ENCODE peak calls at places on chromosomes 5 and 9, in six cellular contexts. One of them, this sample, is unnamed.

GRCh38 chr5:131245948-131246347 is 17.9 kb upstream of the CDC42SE2 start:
- DNase-seq in WTC11: no peak
- DNase-seq in transverse colon: peak; percentile 69
- DNase-seq in NB4: no peak
- DNase-seq in psoas muscle: no peak
- DNase-seq in CD4-positive, alpha-beta T cell: no peak
- DNase-seq in this sample: no peak

GRCh38 chr5:175712313-175712680 is 54.4 kb downstream of the HRH2 start:
- DNase-seq in NB4: no peak
- DNase-seq in transverse colon: no peak
- DNase-seq in psoas muscle: peak; percentile 40
- DNase-seq in CD4-positive, alpha-beta T cell: no peak
- DNase-seq in WTC11: peak; percentile 6
- DNase-seq in this sample: no peak

GRCh38 chr5:88680253-88681132 is 202.5 kb downstream of the MEF2C start:
- DNase-seq in transverse colon: peak; percentile 75
- DNase-seq in NB4: peak; percentile 75
- DNase-seq in CD4-positive, alpha-beta T cell: peak; percentile 65
- DNase-seq in psoas muscle: peak; percentile 80
- DNase-seq in WTC11: peak; percentile 90
- DNase-seq in this sample: peak; percentile 62

GRCh38 chr9:4997196-4997595 is 12.1 kb downstream of the JAK2 start:
- DNase-seq in NB4: no peak
- DNase-seq in psoas muscle: no peak
- DNase-seq in WTC11: no peak
- DNase-seq in CD4-positive, alpha-beta T cell: no peak
- DNase-seq in transverse colon: no peak
- DNase-seq in this sample: no peak

GRCh38 chr9:89154651-89155336 is 23.8 kb downstream of the SHC3 start:
- DNase-seq in NB4: peak; percentile 54
- DNase-seq in psoas muscle: no peak
- DNase-seq in WTC11: no peak
- DNase-seq in transverse colon: no peak
- DNase-seq in CD4-positive, alpha-beta T cell: no peak
- DNase-seq in this sample: no peak

GRCh38 chr9:89038354-89039091 is 47.3 kb downstream of the S1PR3 start:
- DNase-seq in WTC11: no peak
- DNase-seq in transverse colon: no peak
- DNase-seq in psoas muscle: no peak
- DNase-seq in CD4-positive, alpha-beta T cell: no peak
- DNase-seq in NB4: no peak
- DNase-seq in this sample: no peak

GRCh38 chr5:58505502-58505901 is 14.3 kb downstream of the GAPT start:
- DNase-seq in transverse colon: no peak
- DNase-seq in NB4: no peak
- DNase-seq in psoas muscle: no peak
- DNase-seq in CD4-positive, alpha-beta T cell: no peak
- DNase-seq in WTC11: no peak
- DNase-seq in this sample: no peak

GRCh38 chr9:106420511-106420944 is 442.4 kb upstream of the ZNF462 start:
- DNase-seq in WTC11: no peak
- DNase-seq in NB4: peak; percentile 66
- DNase-seq in psoas muscle: no peak
- DNase-seq in CD4-positive, alpha-beta T cell: no peak
- DNase-seq in transverse colon: no peak
- DNase-seq in this sample: no peak

GRCh38 chr5:140557965-140558364 is 692 bp upstream of the SRA1 start:
- DNase-seq in CD4-positive, alpha-beta T cell: no peak
- DNase-seq in transverse colon: no peak
- DNase-seq in NB4: no peak
- DNase-seq in psoas muscle: no peak
- DNase-seq in WTC11: no peak
- DNase-seq in this sample: no peak

GRCh38 chr9:88236531-88237453 is 98.5 kb upstream of the SPATA31C2 start:
- DNase-seq in WTC11: no peak
- DNase-seq in psoas muscle: no peak
- DNase-seq in transverse colon: no peak
- DNase-seq in NB4: no peak
- DNase-seq in CD4-positive, alpha-beta T cell: no peak
- DNase-seq in this sample: no peak

GRCh38 chr5:62362701-62363100 is 41.0 kb downstream of the DIMT1 start:
- DNase-seq in transverse colon: no peak
- DNase-seq in NB4: no peak
- DNase-seq in CD4-positive, alpha-beta T cell: no peak
- DNase-seq in psoas muscle: no peak
- DNase-seq in WTC11: no peak
- DNase-seq in this sample: no peak

GRCh38 chr5:51468196-51468595 is 84.9 kb downstream of the ISL1 start:
- DNase-seq in WTC11: no peak
- DNase-seq in CD4-positive, alpha-beta T cell: no peak
- DNase-seq in psoas muscle: no peak
- DNase-seq in transverse colon: no peak
- DNase-seq in NB4: peak; percentile 8
- DNase-seq in this sample: no peak
- TF ChIP-seq CTCF in WTC11: no peak
- TF ChIP-seq CTCF in CD4-positive, alpha-beta T cell: no peak
- TF ChIP-seq CTCF in psoas muscle: no peak
- TF ChIP-seq CTCF in transverse colon: no peak
- TF ChIP-seq CTCF in NB4: no peak
- TF ChIP-seq CTCF in this sample: no peak

DNA sequence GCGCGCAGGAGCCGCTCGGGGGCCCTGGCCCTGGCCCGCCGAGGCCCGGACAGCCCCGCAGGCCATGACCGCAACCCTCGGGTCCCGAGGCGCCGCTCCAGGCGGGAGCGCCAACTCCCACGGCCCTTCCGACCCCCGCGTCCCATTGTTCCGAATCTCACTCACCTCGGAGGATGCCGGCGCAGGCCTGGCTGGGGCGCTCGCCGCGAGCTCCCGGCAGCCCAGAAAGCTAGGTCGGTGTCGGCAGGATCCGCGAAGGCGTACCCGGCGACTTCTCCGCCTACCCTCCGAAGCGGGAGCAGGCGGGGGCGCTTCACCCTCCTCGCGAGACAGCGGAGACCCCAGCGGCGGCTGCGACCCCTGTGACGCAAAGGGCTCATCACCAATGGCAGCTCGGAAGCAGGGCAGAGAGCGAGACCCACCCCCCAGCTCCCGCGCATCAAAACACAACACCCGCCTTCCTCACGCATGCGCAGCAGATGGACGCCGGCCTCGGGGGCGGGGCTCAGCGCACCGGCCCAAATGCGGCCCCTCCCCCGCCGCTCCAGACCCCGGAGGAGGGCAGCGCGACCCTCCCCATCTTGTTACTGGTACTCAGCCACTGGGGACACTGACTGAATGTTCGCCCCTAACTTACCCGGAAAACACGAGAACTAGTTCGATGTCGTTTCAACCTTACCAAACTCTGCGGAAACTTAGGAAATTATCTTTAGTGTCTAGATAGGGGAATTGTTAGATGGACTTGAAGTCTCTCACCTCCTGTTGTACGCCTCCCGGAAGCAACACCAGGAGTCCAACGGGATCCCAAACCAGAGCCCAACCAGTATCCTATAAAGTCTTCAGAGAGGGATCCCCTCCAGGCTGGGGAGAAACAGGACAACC is 1.3 kb upstream of the SMIM27 start:
- DNase-seq in WTC11: peak; percentile 98
- DNase-seq in NB4: peak; percentile 98
- DNase-seq in psoas muscle: peak; percentile 95
- DNase-seq in transverse colon: peak; percentile 93
- DNase-seq in CD4-positive, alpha-beta T cell: peak; percentile 93
- DNase-seq in this sample: peak; percentile 90
- TF ChIP-seq CTCF in WTC11: no peak
- TF ChIP-seq CTCF in NB4: peak; percentile 18
- TF ChIP-seq CTCF in psoas muscle: no peak
- TF ChIP-seq CTCF in transverse colon: no peak
- TF ChIP-seq CTCF in CD4-positive, alpha-beta T cell: peak; percentile 50
- TF ChIP-seq CTCF in this sample: no peak

GRCh38 chr5:179375966-179376365 is 30.7 kb upstream of the ADAMTS2 start:
- DNase-seq in transverse colon: no peak
- DNase-seq in WTC11: peak; percentile 12
- DNase-seq in CD4-positive, alpha-beta T cell: no peak
- DNase-seq in psoas muscle: no peak
- DNase-seq in NB4: no peak
- DNase-seq in this sample: no peak

GRCh38 chr5:179376701-179377420 is 31.6 kb upstream of the ADAMTS2 start:
- DNase-seq in transverse colon: no peak
- DNase-seq in CD4-positive, alpha-beta T cell: no peak
- DNase-seq in psoas muscle: no peak
- DNase-seq in NB4: no peak
- DNase-seq in WTC11: no peak
- DNase-seq in this sample: no peak

GRCh38 chr5:179378116-179378440 is 32.8 kb upstream of the ADAMTS2 start:
- DNase-seq in psoas muscle: no peak
- DNase-seq in transverse colon: no peak
- DNase-seq in NB4: no peak
- DNase-seq in CD4-positive, alpha-beta T cell: no peak
- DNase-seq in WTC11: no peak
- DNase-seq in this sample: no peak

GRCh38 chr5:179378441-179379271 is 33.4 kb upstream of the ADAMTS2 start:
- DNase-seq in NB4: no peak
- DNase-seq in CD4-positive, alpha-beta T cell: no peak
- DNase-seq in WTC11: no peak
- DNase-seq in psoas muscle: no peak
- DNase-seq in transverse colon: no peak
- DNase-seq in this sample: no peak

DNA sequence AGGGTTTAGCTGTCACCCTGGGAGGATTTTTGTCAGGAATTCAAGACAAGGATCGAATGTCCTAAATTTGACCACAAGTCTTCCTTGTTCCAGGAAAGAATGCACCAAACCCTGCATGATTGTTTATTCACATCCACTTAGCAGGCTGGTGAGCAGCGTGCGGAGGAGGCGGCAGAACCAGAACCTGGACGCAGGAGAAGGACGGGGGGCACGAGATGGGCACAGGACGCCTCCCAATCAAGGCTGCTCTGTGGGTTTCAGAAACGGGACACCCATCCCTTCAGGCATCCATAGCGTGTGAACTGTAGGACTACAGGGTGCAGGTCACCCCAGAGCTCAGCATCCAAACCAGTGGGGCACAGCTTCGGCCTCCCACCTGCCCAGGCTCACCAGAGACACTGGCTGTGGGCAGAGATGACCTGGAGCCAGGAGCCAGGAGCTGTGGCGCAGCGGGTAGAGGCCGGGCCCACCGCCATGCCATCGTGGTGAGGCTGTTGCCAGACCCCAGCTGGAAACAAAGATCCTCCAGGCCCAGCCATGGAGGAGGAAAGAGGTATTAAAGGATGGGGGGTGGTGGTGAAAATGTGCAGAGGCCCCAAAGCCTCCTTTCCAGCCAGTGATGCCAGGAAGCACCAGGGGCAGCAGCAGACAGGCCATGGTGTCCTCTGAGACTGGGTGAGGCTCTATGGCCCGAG is 32.3 kb upstream of the ADAMTS2 start:
- DNase-seq in WTC11: no peak
- DNase-seq in CD4-positive, alpha-beta T cell: no peak
- DNase-seq in psoas muscle: no peak
- DNase-seq in transverse colon: no peak
- DNase-seq in NB4: no peak
- DNase-seq in this sample: no peak
- TF ChIP-seq CTCF in WTC11: no peak
- TF ChIP-seq CTCF in CD4-positive, alpha-beta T cell: no peak
- TF ChIP-seq CTCF in psoas muscle: no peak
- TF ChIP-seq CTCF in transverse colon: no peak
- TF ChIP-seq CTCF in NB4: no peak
- TF ChIP-seq CTCF in this sample: no peak

GRCh38 chr9:132609184-132609583 is 26.8 kb downstream of the BARHL1 start:
- DNase-seq in psoas muscle: no peak
- DNase-seq in CD4-positive, alpha-beta T cell: no peak
- DNase-seq in WTC11: no peak
- DNase-seq in transverse colon: no peak
- DNase-seq in NB4: no peak
- DNase-seq in this sample: no peak
- TF ChIP-seq CTCF in psoas muscle: no peak
- TF ChIP-seq CTCF in CD4-positive, alpha-beta T cell: no peak
- TF ChIP-seq CTCF in WTC11: no peak
- TF ChIP-seq CTCF in transverse colon: no peak
- TF ChIP-seq CTCF in NB4: no peak
- TF ChIP-seq CTCF in this sample: no peak

DNA sequence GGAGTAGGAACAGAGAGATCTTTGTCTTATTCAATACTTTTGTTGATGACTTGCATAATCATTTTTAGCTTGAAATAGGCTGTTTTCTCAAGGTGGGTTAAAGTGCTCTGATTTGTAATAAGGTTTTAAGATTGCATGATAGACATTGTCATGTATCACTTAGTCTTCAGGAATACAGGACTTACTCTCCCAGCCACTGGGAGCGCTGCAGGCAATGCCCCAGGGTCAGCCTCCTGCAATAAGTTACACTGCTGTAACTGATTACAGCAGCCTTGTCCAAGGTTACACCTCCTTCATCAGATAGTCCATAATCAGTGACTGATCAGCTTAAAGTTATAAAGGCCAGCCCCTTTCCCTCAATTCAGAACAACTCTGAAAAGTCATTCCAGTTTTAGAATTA is 218.6 kb downstream of the ESM1 start:
- DNase-seq in WTC11: no peak
- DNase-seq in CD4-positive, alpha-beta T cell: no peak
- DNase-seq in NB4: no peak
- DNase-seq in transverse colon: no peak
- DNase-seq in psoas muscle: no peak
- DNase-seq in this sample: no peak
- TF ChIP-seq CTCF in WTC11: no peak
- TF ChIP-seq CTCF in CD4-positive, alpha-beta T cell: no peak
- TF ChIP-seq CTCF in NB4: no peak
- TF ChIP-seq CTCF in transverse colon: no peak
- TF ChIP-seq CTCF in psoas muscle: no peak
- TF ChIP-seq CTCF in this sample: no peak

DNA sequence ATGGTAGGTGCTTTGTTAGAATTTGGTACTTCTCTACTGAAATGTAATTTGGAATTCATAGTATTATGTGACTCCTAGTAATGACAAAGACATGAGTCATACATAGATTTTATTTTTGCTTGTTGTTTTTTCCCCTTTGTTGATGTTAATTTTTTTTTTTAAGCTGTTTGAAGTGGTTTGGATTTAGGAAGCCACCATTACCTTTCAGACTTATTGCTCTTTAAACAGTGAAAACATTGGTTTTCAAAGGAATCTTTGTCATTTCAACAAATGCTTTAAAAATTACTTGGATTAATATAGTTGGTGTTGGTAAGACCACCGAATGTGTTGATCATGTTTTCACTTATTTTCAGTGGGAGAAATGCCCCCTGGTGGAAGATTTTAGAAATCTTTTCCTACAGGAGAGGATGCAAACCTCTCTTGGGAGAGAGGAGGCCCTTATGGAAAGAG is 170.1 kb upstream of the PITX1 start:
- DNase-seq in NB4: peak; percentile 35
- DNase-seq in CD4-positive, alpha-beta T cell: no peak
- DNase-seq in transverse colon: no peak
- DNase-seq in WTC11: no peak
- DNase-seq in psoas muscle: no peak
- DNase-seq in this sample: no peak
- TF ChIP-seq CTCF in NB4: peak; percentile 35
- TF ChIP-seq CTCF in CD4-positive, alpha-beta T cell: no peak
- TF ChIP-seq CTCF in transverse colon: peak; percentile 40
- TF ChIP-seq CTCF in WTC11: no peak
- TF ChIP-seq CTCF in psoas muscle: no peak
- TF ChIP-seq CTCF in this sample: no peak

This sample was measured in lung.